ENCODE peak calls at places on chromosome 15, in four cellular contexts. One of them, this sample, is unnamed. For H3K4me1 and H3K27me3, the result is how much of the 10 kb centered on the place peaks cover.

GRCh38 chr15:35293353-35294130 is 208.4 kb upstream of the NANOGP8 start:
- DNase-seq in ovary: no peak
- DNase-seq in CD8-positive, alpha-beta T cell: no peak
- DNase-seq in suprapubic skin: no peak
- DNase-seq in this sample: no peak

GRCh38 chr15:67531379-67532059 is 10.6 kb downstream of the C15orf61 start:
- DNase-seq in suprapubic skin: no peak
- DNase-seq in CD8-positive, alpha-beta T cell: no peak
- DNase-seq in ovary: no peak
- DNase-seq in this sample: no peak

GRCh38 chr15:33852570-33852969 is 115.7 kb upstream of the CHRM5 start:
- DNase-seq in CD8-positive, alpha-beta T cell: no peak
- DNase-seq in suprapubic skin: no peak
- DNase-seq in ovary: no peak
- DNase-seq in this sample: no peak

GRCh38 chr15:83657549-83657948 is 3.6 kb downstream of the ADAMTSL3 start:
- DNase-seq in ovary: no peak
- DNase-seq in suprapubic skin: no peak
- DNase-seq in CD8-positive, alpha-beta T cell: no peak
- DNase-seq in this sample: no peak

GRCh38 chr15:60021589-60022378 is 17.7 kb downstream of the FOXB1 start:
- DNase-seq in ovary: no peak
- DNase-seq in CD8-positive, alpha-beta T cell: no peak
- DNase-seq in suprapubic skin: no peak
- DNase-seq in this sample: no peak

GRCh38 chr15:26887926-26888666 is 21.2 kb downstream of the GABRA5 start:
- DNase-seq in suprapubic skin: no peak
- DNase-seq in ovary: no peak
- DNase-seq in CD8-positive, alpha-beta T cell: no peak
- DNase-seq in this sample: no peak

GRCh38 chr15:51780636-51781035 is 29.2 kb downstream of the TMOD2 start:
- DNase-seq in ovary: no peak
- DNase-seq in suprapubic skin: no peak
- DNase-seq in CD8-positive, alpha-beta T cell: no peak
- DNase-seq in this sample: no peak

GRCh38 chr15:68154923-68155559 is 50.1 kb downstream of the CALML4 start:
- DNase-seq in CD8-positive, alpha-beta T cell: peak
- DNase-seq in suprapubic skin: no peak
- DNase-seq in ovary: peak
- DNase-seq in this sample: no peak

GRCh38 chr15:61382927-61383326 is 153.8 kb upstream of the RORA start:
- DNase-seq in ovary: no peak
- DNase-seq in suprapubic skin: no peak
- DNase-seq in CD8-positive, alpha-beta T cell: no peak
- DNase-seq in this sample: no peak

GRCh38 chr15:55552926-55553325 is 35.2 kb downstream of the PYGO1 start:
- DNase-seq in CD8-positive, alpha-beta T cell: no peak
- DNase-seq in suprapubic skin: no peak
- DNase-seq in ovary: no peak
- DNase-seq in this sample: no peak

GRCh38 chr15:89812126-89812846 is 2.4 kb downstream of the ANPEP start:
- DNase-seq in CD8-positive, alpha-beta T cell: no peak
- DNase-seq in suprapubic skin: peak
- DNase-seq in ovary: no peak
- DNase-seq in this sample: no peak

GRCh38 chr15:100879461-100880138 is at the start of gene ALDH1A3:
- DNase-seq in suprapubic skin: no peak
- DNase-seq in ovary: peak
- DNase-seq in CD8-positive, alpha-beta T cell: no peak
- DNase-seq in this sample: no peak

GRCh38 chr15:99031681-99032080 is 24.1 kb upstream of the PGPEP1L start:
- DNase-seq in suprapubic skin: no peak
- DNase-seq in CD8-positive, alpha-beta T cell: no peak
- DNase-seq in ovary: no peak
- DNase-seq in this sample: no peak

GRCh38 chr15:29813009-29813408 is 9.3 kb downstream of the TJP1 start:
- DNase-seq in suprapubic skin: no peak
- DNase-seq in CD8-positive, alpha-beta T cell: no peak
- DNase-seq in ovary: no peak
- DNase-seq in this sample: no peak

GRCh38 chr15:40291088-40291574 is 8.3 kb upstream of the ANKRD63 start:
- DNase-seq in suprapubic skin: no peak
- DNase-seq in CD8-positive, alpha-beta T cell: no peak
- DNase-seq in ovary: no peak
- DNase-seq in this sample: peak

GRCh38 chr15:44130778-44131177 is 64.3 kb downstream of the FRMD5 start:
- DNase-seq in suprapubic skin: no peak
- DNase-seq in CD8-positive, alpha-beta T cell: no peak
- DNase-seq in ovary: no peak
- DNase-seq in this sample: no peak

DNA sequence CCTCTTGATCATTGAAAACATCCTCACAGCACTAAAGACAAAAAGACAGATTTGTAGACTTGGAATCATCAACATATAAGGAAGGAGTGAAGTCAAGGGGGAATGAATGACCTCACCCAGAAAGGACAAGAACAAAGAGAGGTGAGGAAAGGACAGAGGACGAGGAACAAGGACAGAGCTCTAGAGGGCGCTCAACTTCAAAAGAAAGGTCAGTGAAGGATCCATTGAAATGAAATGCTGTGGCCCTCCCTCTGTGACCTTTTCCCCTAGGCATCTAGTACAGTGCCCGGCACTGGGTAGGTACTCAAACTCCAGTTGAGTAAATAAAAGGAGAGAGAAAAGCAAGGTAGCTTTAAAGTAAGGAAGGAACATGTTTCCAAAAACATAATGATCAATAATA is 2.6 kb downstream of the ATP8B4 start:
- DNase-seq in ovary: no peak
- DNase-seq in CD8-positive, alpha-beta T cell: no peak
- DNase-seq in suprapubic skin: no peak
- DNase-seq in this sample: no peak
- H3K4me1 ChIP-seq in ovary: under half
- H3K4me1 ChIP-seq in CD8-positive, alpha-beta T cell: under half
- H3K4me1 ChIP-seq in suprapubic skin: under half
- H3K4me1 ChIP-seq in this sample: under half

GRCh38 chr15:78266229-78266628 is 1.9 kb downstream of the DNAJA4 start:
- DNase-seq in CD8-positive, alpha-beta T cell: no peak
- DNase-seq in ovary: no peak
- DNase-seq in suprapubic skin: no peak
- DNase-seq in this sample: no peak

GRCh38 chr15:78263907-78264303 is 457 bp upstream of the DNAJA4 start:
- DNase-seq in ovary: no peak
- DNase-seq in suprapubic skin: no peak
- DNase-seq in CD8-positive, alpha-beta T cell: no peak
- DNase-seq in this sample: no peak

GRCh38 chr15:78265752-78266224 is 1.4 kb downstream of the DNAJA4 start:
- DNase-seq in CD8-positive, alpha-beta T cell: no peak
- DNase-seq in suprapubic skin: no peak
- DNase-seq in ovary: no peak
- DNase-seq in this sample: no peak

GRCh38 chr15:78264304-78265136 is at the start of gene DNAJA4:
- DNase-seq in CD8-positive, alpha-beta T cell: peak
- DNase-seq in suprapubic skin: no peak
- DNase-seq in ovary: peak
- DNase-seq in this sample: peak

GRCh38 chr15:78265137-78265460 is 737 bp downstream of the DNAJA4 start:
- DNase-seq in suprapubic skin: no peak
- DNase-seq in CD8-positive, alpha-beta T cell: no peak
- DNase-seq in ovary: no peak
- DNase-seq in this sample: no peak
- H3K27me3 ChIP-seq in suprapubic skin: under half
- H3K27me3 ChIP-seq in CD8-positive, alpha-beta T cell: under half
- H3K27me3 ChIP-seq in ovary: under half
- H3K27me3 ChIP-seq in this sample: under half

GRCh38 chr15:65056106-65056505 is 10.9 kb downstream of the SLC51B start:
- DNase-seq in suprapubic skin: no peak
- DNase-seq in ovary: no peak
- DNase-seq in CD8-positive, alpha-beta T cell: no peak
- DNase-seq in this sample: no peak

GRCh38 chr15:65058394-65059368 is 9.1 kb downstream of the RASL12 start:
- DNase-seq in CD8-positive, alpha-beta T cell: no peak
- DNase-seq in ovary: no peak
- DNase-seq in suprapubic skin: no peak
- DNase-seq in this sample: peak

GRCh38 chr15:65056868-65057548 is 10.8 kb downstream of the RASL12 start:
- DNase-seq in CD8-positive, alpha-beta T cell: no peak
- DNase-seq in ovary: no peak
- DNase-seq in suprapubic skin: no peak
- DNase-seq in this sample: no peak

GRCh38 chr15:65059369-65059750 is 8.4 kb downstream of the RASL12 start:
- DNase-seq in CD8-positive, alpha-beta T cell: no peak
- DNase-seq in suprapubic skin: no peak
- DNase-seq in ovary: no peak
- DNase-seq in this sample: no peak

GRCh38 chr15:65057549-65057940 is 10.2 kb downstream of the RASL12 start:
- DNase-seq in suprapubic skin: no peak
- DNase-seq in CD8-positive, alpha-beta T cell: no peak
- DNase-seq in ovary: no peak
- DNase-seq in this sample: no peak
- H3K4me1 ChIP-seq in suprapubic skin: under half
- H3K4me1 ChIP-seq in CD8-positive, alpha-beta T cell: under half
- H3K4me1 ChIP-seq in ovary: under half
- H3K4me1 ChIP-seq in this sample: under half

GRCh38 chr15:70017025-70017424 is 80.7 kb downstream of the TLE3 start:
- DNase-seq in suprapubic skin: no peak
- DNase-seq in ovary: no peak
- DNase-seq in CD8-positive, alpha-beta T cell: no peak
- DNase-seq in this sample: no peak

GRCh38 chr15:70017796-70018195 is 79.9 kb downstream of the TLE3 start:
- DNase-seq in CD8-positive, alpha-beta T cell: no peak
- DNase-seq in ovary: no peak
- DNase-seq in suprapubic skin: no peak
- DNase-seq in this sample: no peak

GRCh38 chr15:70014860-70015490 is 82.7 kb downstream of the TLE3 start:
- DNase-seq in CD8-positive, alpha-beta T cell: no peak
- DNase-seq in suprapubic skin: no peak
- DNase-seq in ovary: no peak
- DNase-seq in this sample: no peak

GRCh38 chr15:70014311-70014707 is 83.4 kb downstream of the TLE3 start:
- DNase-seq in suprapubic skin: no peak
- DNase-seq in CD8-positive, alpha-beta T cell: no peak
- DNase-seq in ovary: no peak
- DNase-seq in this sample: no peak

DNA sequence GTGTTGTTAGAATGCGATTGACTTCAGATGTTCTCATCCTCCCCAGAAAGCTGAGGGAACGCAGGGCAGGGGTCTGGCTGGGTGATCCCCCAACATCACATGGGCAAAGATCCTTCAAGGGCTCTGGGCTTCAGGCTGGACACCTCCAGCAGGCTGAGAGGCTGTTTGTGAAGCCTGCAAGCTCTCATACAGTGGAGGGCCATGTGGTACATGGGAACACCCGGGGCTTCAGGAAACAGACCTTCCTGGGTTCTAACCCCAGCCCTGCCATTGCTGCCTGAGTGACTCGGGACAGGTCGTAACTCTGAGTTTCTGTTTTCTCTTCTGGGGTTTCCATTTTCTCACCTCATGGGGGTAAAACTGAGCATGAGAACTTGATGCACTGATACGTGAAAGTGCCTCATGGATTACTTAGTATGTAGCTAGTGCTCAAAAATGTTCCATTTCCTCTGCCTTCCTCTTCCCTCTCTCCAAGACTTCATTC is 81.2 kb downstream of the TLE3 start:
- DNase-seq in CD8-positive, alpha-beta T cell: no peak
- DNase-seq in suprapubic skin: no peak
- DNase-seq in ovary: no peak
- DNase-seq in this sample: no peak
- H3K27me3 ChIP-seq in CD8-positive, alpha-beta T cell: under half
- H3K27me3 ChIP-seq in suprapubic skin: under half
- H3K27me3 ChIP-seq in ovary: under half
- H3K27me3 ChIP-seq in this sample: under half

GRCh38 chr15:22952826-22953579 is 27.2 kb downstream of the CYFIP1 start:
- DNase-seq in suprapubic skin: no peak
- DNase-seq in ovary: no peak
- DNase-seq in CD8-positive, alpha-beta T cell: no peak
- DNase-seq in this sample: no peak
- H3K4me1 ChIP-seq in suprapubic skin: half or more
- H3K4me1 ChIP-seq in ovary: under half
- H3K4me1 ChIP-seq in CD8-positive, alpha-beta T cell: under half
- H3K4me1 ChIP-seq in this sample: under half

GRCh38 chr15:36888018-36888992 is 212.0 kb downstream of the MEIS2 start:
- DNase-seq in suprapubic skin: no peak
- DNase-seq in CD8-positive, alpha-beta T cell: no peak
- DNase-seq in ovary: peak
- DNase-seq in this sample: peak
- H3K27me3 ChIP-seq in suprapubic skin: under half
- H3K27me3 ChIP-seq in CD8-positive, alpha-beta T cell: under half
- H3K27me3 ChIP-seq in ovary: under half
- H3K27me3 ChIP-seq in this sample: under half

DNA sequence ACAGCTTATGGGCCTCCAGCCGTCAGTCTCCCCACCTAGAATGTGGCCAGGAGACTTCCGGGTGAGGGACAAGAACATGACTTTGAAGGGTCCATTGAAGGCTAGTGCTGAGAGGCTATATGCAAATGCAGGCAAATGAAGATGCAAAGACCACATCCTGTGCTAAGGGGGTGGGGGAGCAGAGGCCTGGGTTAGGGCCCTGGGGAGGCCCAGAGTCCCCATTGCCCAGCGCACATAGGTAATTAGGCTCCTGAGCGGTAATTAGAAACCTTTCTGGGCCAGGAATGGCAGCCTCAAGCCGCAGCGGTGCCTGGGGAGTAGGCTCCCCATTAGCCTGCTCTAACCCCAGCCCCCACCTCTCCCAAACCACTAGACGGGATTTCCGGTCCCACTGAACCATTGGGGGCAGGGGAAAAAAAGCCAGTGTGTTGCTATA is 6.9 kb downstream of the CSK start:
- DNase-seq in CD8-positive, alpha-beta T cell: peak
- DNase-seq in ovary: no peak
- DNase-seq in suprapubic skin: no peak
- DNase-seq in this sample: peak
- H3K4me1 ChIP-seq in CD8-positive, alpha-beta T cell: half or more
- H3K4me1 ChIP-seq in ovary: under half
- H3K4me1 ChIP-seq in suprapubic skin: half or more
- H3K4me1 ChIP-seq in this sample: half or more

GRCh38 chr15:79090487-79091203 is at the start of gene RASGRF1:
- DNase-seq in ovary: no peak
- DNase-seq in suprapubic skin: peak
- DNase-seq in CD8-positive, alpha-beta T cell: no peak
- DNase-seq in this sample: peak
- H3K27me3 ChIP-seq in ovary: under half
- H3K27me3 ChIP-seq in suprapubic skin: half or more
- H3K27me3 ChIP-seq in CD8-positive, alpha-beta T cell: under half
- H3K27me3 ChIP-seq in this sample: under half

DNA sequence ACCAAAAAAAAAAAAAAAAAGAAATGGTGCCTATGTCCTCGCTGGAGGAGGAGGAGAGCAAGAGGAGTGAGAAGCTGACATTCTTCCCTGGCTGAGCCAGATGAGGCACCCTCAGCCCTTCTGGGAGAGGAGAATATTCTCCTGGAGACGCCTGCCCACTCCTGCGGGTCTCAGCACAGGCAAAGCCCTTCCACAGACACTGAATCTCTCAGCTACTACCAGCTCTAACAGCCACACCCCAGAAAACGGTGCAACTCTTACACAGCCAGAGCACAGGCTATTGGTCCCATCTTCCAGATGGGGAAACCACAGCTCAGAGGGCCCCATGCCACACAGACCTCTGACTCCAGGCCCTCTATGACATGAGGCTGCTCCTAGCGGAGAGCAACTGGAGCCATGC is 5.7 kb downstream of the RASL12 start:
- DNase-seq in suprapubic skin: no peak
- DNase-seq in CD8-positive, alpha-beta T cell: no peak
- DNase-seq in ovary: no peak
- DNase-seq in this sample: no peak
- H3K4me1 ChIP-seq in suprapubic skin: under half
- H3K4me1 ChIP-seq in CD8-positive, alpha-beta T cell: under half
- H3K4me1 ChIP-seq in ovary: under half
- H3K4me1 ChIP-seq in this sample: under half